ENCODE peak calls at places on chromosomes 1 and 21, in nine cellular contexts. Q, Z, B, E, P, O, V, M and C are unnamed samples.

GRCh38 chr1:82542766-82543165 is 742.0 kb downstream of the ADGRL2 start:
- DNase-seq in Q (no peak), Z (no peak), B (no peak), E (no peak), P (no peak), O (no peak), V (no peak), M (no peak), C (peak; percentile 44)

GRCh38 chr1:4655674-4656532 is 1.5 kb downstream of the AJAP1 start:
- DNase-seq in Q (peak; percentile 28), Z (peak; percentile 19), B (no peak), E (peak; percentile 93), P (peak; percentile 82), O (peak; percentile 76), V (peak; percentile 21), M (peak; percentile 69), C (peak; percentile 46)

GRCh38 chr1:2546515-2547209 is 9.5 kb upstream of the TNFRSF14 start:
- DNase-seq in Q (peak; percentile 86), Z (peak; percentile 87), B (peak; percentile 72), E (peak; percentile 96), P (no peak), O (peak; percentile 90), V (peak; percentile 81), M (peak; percentile 91), C (peak; percentile 58)

GRCh38 chr1:25810341-25811299 is 9.1 kb upstream of the MTFR1L start:
- DNase-seq in Q (peak; percentile 89), Z (peak; percentile 86), B (peak; percentile 26), E (peak; percentile 97), P (peak; percentile 72), O (peak; percentile 60), V (peak; percentile 37), M (peak; percentile 67), C (peak; percentile 66)

GRCh38 chr1:14598498-14599172 is at the start of gene KAZN:
- DNase-seq in Q (no peak), Z (no peak), B (no peak), E (peak; percentile 91), P (peak; percentile 11), O (no peak), V (no peak), M (peak; percentile 85), C (no peak)

GRCh38 chr21:35779690-35780570 is 280.4 kb downstream of the SETD4 start:
- DNase-seq in Q (no peak), Z (no peak), B (peak; percentile 94), E (no peak), P (no peak), O (peak; percentile 73), V (peak; percentile 51), M (no peak), C (peak; percentile 58)

GRCh38 chr1:21607549-21608529 is 61.3 kb downstream of the RAP1GAP start:
- DNase-seq in Q (peak; percentile 65), Z (peak; percentile 71), B (peak; percentile 63), E (peak; percentile 100), P (no peak), O (peak; percentile 99), V (peak; percentile 70), M (no peak), C (peak; percentile 87)

GRCh38 chr1:22053018-22053860 is 730 bp downstream of the CDC42 start:
- DNase-seq in Q (peak; percentile 62), Z (peak; percentile 39), B (peak; percentile 65), E (peak; percentile 86), P (peak; percentile 52), O (no peak), V (peak; percentile 88), M (peak; percentile 72), C (peak; percentile 88)

GRCh38 chr1:113438505-113439271 is 48.4 kb downstream of the MAGI3 start:
- DNase-seq in Q (no peak), Z (no peak), B (no peak), E (no peak), P (no peak), O (no peak), V (no peak), M (no peak), C (no peak)

GRCh38 chr1:205214756-205215155 is 3.3 kb upstream of the DSTYK start:
- DNase-seq in Q (no peak), Z (no peak), B (no peak), E (no peak), P (no peak), O (no peak), V (peak; percentile 7), M (no peak), C (no peak)

GRCh38 chr1:39671793-39672550 is at the start of gene NT5C1A:
- DNase-seq in Q (peak; percentile 42), Z (no peak), B (no peak), E (peak; percentile 71), P (peak; percentile 17), O (no peak), V (no peak), M (peak; percentile 26), C (no peak)

GRCh38 chr1:26335774-26336476 is 18.0 kb downstream of the CRYBG2 start:
- DNase-seq in Q (no peak), Z (no peak), B (no peak), E (no peak), P (no peak), O (no peak), V (no peak), M (no peak), C (no peak)

GRCh38 chr1:35112668-35113067 is 33.5 kb downstream of the ZMYM1 start:
- DNase-seq in Q (no peak), Z (no peak), B (no peak), E (no peak), P (no peak), O (no peak), V (no peak), M (no peak), C (peak; percentile 48)

GRCh38 chr1:183180634-183181056 is 5.4 kb upstream of the LAMC2 start:
- DNase-seq in Q (peak; percentile 15), Z (no peak), B (no peak), E (no peak), P (no peak), O (peak; percentile 55), V (peak; percentile 53), M (peak; percentile 30), C (peak; percentile 79)

GRCh38 chr21:32346951-32347350 is 45.9 kb downstream of the URB1 start:
- DNase-seq in Q (no peak), Z (no peak), B (no peak), E (no peak), P (no peak), O (no peak), V (no peak), M (no peak), C (no peak)

GRCh38 chr1:6638226-6638625 is 13.6 kb downstream of the THAP3 start:
- DNase-seq in Q (no peak), Z (no peak), B (no peak), E (no peak), P (peak; percentile 27), O (no peak), V (peak; percentile 77), M (no peak), C (no peak)

GRCh38 chr1:242634732-242635131 is 110.2 kb upstream of the PLD5 start:
- DNase-seq in Q (no peak), Z (no peak), B (no peak), E (no peak), P (no peak), O (no peak), V (no peak), M (no peak), C (no peak)